ENCODE peak calls at places on chromosomes 12 and 14, in six cellular contexts. G, L, K, Y, U and Q are unnamed samples. For H3K27me3 and H3K4me1, the result is how much of the 10 kb centered on the place peaks cover.

GRCh38 chr12:70971395-70971794 is 50.9 kb upstream of the PTPRR start:
- DNase-seq in G (no peak), L (no peak), K (no peak), Y (no peak), U (no peak), Q (no peak)

GRCh38 chr14:31950760-31951637 is 126.1 kb upstream of the ARHGAP5 start:
- DNase-seq in G (peak), L (peak), K (peak), Y (no peak), U (no peak), Q (no peak)

GRCh38 chr12:62848418-62848817 is 86.5 kb downstream of the PPM1H start:
- DNase-seq in G (no peak), L (no peak), K (no peak), Y (no peak), U (no peak), Q (no peak)

GRCh38 chr14:101400815-101401214 is 160.5 kb upstream of the DIO3 start:
- DNase-seq in G (no peak), L (no peak), K (no peak), Y (no peak), U (no peak), Q (no peak)

GRCh38 chr12:83802011-83802410 is 1110.6 kb downstream of the SLC6A15 start:
- DNase-seq in G (no peak), L (no peak), K (no peak), Y (no peak), U (no peak), Q (no peak)

GRCh38 chr14:93804654-93805053 is 16.4 kb upstream of the PRIMA1 start:
- DNase-seq in G (no peak), L (peak), K (no peak), Y (no peak), U (no peak), Q (no peak)

GRCh38 chr12:26839551-26839950 is 6.6 kb upstream of the ITPR2 start:
- DNase-seq in G (no peak), L (no peak), K (no peak), Y (no peak), U (no peak), Q (no peak)

GRCh38 chr12:104250366-104251125 is 35.0 kb downstream of the TXNRD1 start:
- DNase-seq in G (no peak), L (no peak), K (no peak), Y (no peak), U (no peak), Q (no peak)

GRCh38 chr12:97131220-97131981 is 224.3 kb downstream of the NEDD1 start:
- DNase-seq in G (no peak), L (peak), K (no peak), Y (no peak), U (peak), Q (no peak)

GRCh38 chr12:54479421-54479820 is 6.0 kb upstream of the GTSF1 start:
- DNase-seq in G (no peak), L (no peak), K (no peak), Y (no peak), U (no peak), Q (no peak)

GRCh38 chr14:32576088-32576795 is 247.1 kb downstream of the AKAP6 start:
- DNase-seq in G (peak), L (peak), K (peak), Y (no peak), U (no peak), Q (no peak)

GRCh38 chr12:80038062-80038560 is 61.2 kb upstream of the OTOGL start:
- DNase-seq in G (no peak), L (no peak), K (no peak), Y (no peak), U (no peak), Q (no peak)

GRCh38 chr14:65211341-65211987 is 109.1 kb upstream of the MAX start:
- DNase-seq in G (no peak), L (no peak), K (no peak), Y (no peak), U (no peak), Q (no peak)

GRCh38 chr12:102957339-102958050 is at the start of gene ASCL1:
- DNase-seq in G (no peak), L (peak), K (no peak), Y (no peak), U (no peak), Q (no peak)

GRCh38 chr12:102960766-102961487 is 3.5 kb downstream of the ASCL1 start:
- DNase-seq in G (no peak), L (no peak), K (no peak), Y (no peak), U (no peak), Q (no peak)

GRCh38 chr12:102958830-102959176 is 1.3 kb downstream of the ASCL1 start:
- DNase-seq in G (no peak), L (no peak), K (no peak), Y (no peak), U (no peak), Q (no peak)

GRCh38 chr12:102958073-102958829 is 777 bp downstream of the ASCL1 start:
- DNase-seq in G (no peak), L (peak), K (no peak), Y (no peak), U (no peak), Q (no peak)

DNA sequence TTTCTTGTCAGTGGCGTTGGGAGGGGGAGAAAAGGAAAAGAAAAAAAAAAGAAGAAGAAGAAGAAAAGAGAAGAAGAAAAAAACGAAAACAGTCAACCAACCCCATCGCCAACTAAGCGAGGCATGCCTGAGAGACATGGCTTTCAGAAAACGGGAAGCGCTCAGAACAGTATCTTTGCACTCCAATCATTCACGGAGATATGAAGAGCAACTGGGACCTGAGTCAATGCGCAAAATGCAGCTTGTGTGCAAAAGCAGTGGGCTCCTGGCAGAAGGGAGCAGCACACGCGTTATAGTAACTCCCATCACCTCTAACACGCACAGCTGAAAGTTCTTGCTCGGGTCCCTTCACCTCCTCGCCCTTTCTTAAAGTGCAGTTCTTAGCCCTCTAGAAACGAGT is 1.9 kb downstream of the ASCL1 start:
- DNase-seq in G (no peak), L (no peak), K (no peak), Y (no peak), U (no peak), Q (no peak)
- H3K27me3 ChIP-seq in G (half or more), L (half or more), K (half or more), Y (under half), U (half or more), Q (under half)

DNA sequence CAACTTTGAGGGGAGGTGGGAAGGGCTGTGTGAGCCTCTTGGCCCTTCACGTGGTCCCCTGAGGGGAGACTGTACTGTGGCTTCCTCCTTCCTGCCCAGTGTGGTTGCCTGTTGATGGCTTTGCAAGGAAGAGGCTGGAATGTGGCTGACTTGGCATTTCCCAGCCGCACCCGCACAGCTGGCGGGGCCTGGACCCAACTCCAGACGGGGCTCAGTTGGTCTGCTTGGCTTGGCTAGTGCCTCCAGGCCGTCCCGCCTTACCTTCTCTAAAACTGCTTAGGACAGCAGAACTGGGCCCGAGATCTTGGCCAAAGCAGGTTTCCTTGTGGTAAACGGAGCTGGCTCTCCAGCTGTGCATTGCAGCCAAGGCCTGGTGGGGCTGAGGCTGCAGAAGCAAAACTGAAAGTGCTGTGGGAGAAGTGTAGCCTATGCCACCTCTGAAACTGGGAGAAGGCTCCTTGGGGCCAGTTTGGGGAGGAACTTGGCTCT is 139.5 kb downstream of the SMOC1 start:
- DNase-seq in G (no peak), L (no peak), K (no peak), Y (no peak), U (no peak), Q (no peak)
- H3K27ac ChIP-seq in G (no peak), L (no peak), K (no peak), Y (peak), U (no peak), Q (no peak)

GRCh38 chr14:89388853-89389252 is 28.2 kb downstream of the FOXN3 start:
- DNase-seq in G (no peak), L (peak), K (no peak), Y (no peak), U (no peak), Q (no peak)
- H3K4me1 ChIP-seq in G (under half), L (half or more), K (under half), Y (under half), U (under half), Q (under half)

DNA sequence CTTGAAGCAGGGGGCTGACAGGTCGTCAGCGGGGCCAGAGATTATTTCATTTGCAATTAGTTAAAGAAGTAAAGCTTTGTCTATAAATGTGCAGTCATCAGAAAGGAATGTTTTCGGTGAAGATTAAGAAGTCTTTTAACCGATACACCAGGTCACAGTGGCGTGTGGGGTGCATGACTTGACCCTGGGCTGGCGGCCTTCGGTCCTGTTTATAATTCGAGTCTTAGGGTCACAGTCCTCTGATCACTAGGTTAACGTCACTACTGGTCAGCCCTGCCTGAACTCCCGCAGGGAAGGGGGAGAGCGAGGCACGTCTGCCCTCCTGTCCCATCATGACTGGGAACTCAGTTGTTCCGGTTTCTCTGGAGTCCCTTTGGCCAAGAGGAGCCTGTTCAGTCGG is 5.0 kb upstream of the C14orf180 start:
- DNase-seq in G (no peak), L (no peak), K (no peak), Y (no peak), U (no peak), Q (no peak)
- H3K27me3 ChIP-seq in G (under half), L (under half), K (half or more), Y (under half), U (under half), Q (under half)

GRCh38 chr12:90129369-90130030 is 420.9 kb upstream of the ATP2B1 start:
- DNase-seq in G (no peak), L (no peak), K (no peak), Y (no peak), U (no peak), Q (no peak)
- H3K27ac ChIP-seq in G (no peak), L (no peak), K (no peak), Y (no peak), U (no peak), Q (no peak)